ENCODE peak calls at places on chromosome 13, in six cellular contexts. One of them, this sample, is unnamed.

GRCh38 chr13:100349594-100349993 is 239.0 kb downstream of the GGACT start:
- DNase-seq in tibial artery: no peak
- DNase-seq in H7: no peak
- DNase-seq in fibroblast of pulmonary artery: no peak
- DNase-seq in lower leg skin: no peak
- DNase-seq in breast epithelium: no peak
- DNase-seq in this sample: no peak

GRCh38 chr13:33388254-33388998 is 102.9 kb upstream of the STARD13 start:
- DNase-seq in tibial artery: no peak
- DNase-seq in fibroblast of pulmonary artery: no peak
- DNase-seq in lower leg skin: no peak
- DNase-seq in breast epithelium: no peak
- DNase-seq in H7: no peak
- DNase-seq in this sample: no peak

GRCh38 chr13:43205421-43205820 is 182.0 kb downstream of the DNAJC15 start:
- DNase-seq in H7: no peak
- DNase-seq in fibroblast of pulmonary artery: no peak
- DNase-seq in lower leg skin: no peak
- DNase-seq in tibial artery: no peak
- DNase-seq in breast epithelium: no peak
- DNase-seq in this sample: no peak

GRCh38 chr13:48154671-48155070 is 59.8 kb upstream of the MED4 start:
- DNase-seq in breast epithelium: no peak
- DNase-seq in fibroblast of pulmonary artery: no peak
- DNase-seq in lower leg skin: no peak
- DNase-seq in tibial artery: no peak
- DNase-seq in H7: no peak
- DNase-seq in this sample: no peak

GRCh38 chr13:33937373-33938087 is 119.6 kb downstream of the RFC3 start:
- DNase-seq in tibial artery: no peak
- DNase-seq in breast epithelium: no peak
- DNase-seq in H7: peak
- DNase-seq in fibroblast of pulmonary artery: no peak
- DNase-seq in lower leg skin: no peak
- DNase-seq in this sample: no peak

GRCh38 chr13:97058417-97058816 is 64.1 kb upstream of the OXGR1 start:
- DNase-seq in tibial artery: no peak
- DNase-seq in breast epithelium: no peak
- DNase-seq in H7: no peak
- DNase-seq in fibroblast of pulmonary artery: no peak
- DNase-seq in lower leg skin: no peak
- DNase-seq in this sample: no peak

GRCh38 chr13:80841346-80841882 is 500.5 kb upstream of the SPRY2 start:
- DNase-seq in H7: no peak
- DNase-seq in tibial artery: no peak
- DNase-seq in breast epithelium: no peak
- DNase-seq in lower leg skin: no peak
- DNase-seq in fibroblast of pulmonary artery: no peak
- DNase-seq in this sample: no peak

GRCh38 chr13:58573742-58574141 is 942.2 kb downstream of the PCDH17 start:
- DNase-seq in H7: no peak
- DNase-seq in breast epithelium: no peak
- DNase-seq in tibial artery: no peak
- DNase-seq in fibroblast of pulmonary artery: no peak
- DNase-seq in lower leg skin: no peak
- DNase-seq in this sample: no peak

GRCh38 chr13:77215543-77215942 is 111.4 kb downstream of the MYCBP2 start:
- DNase-seq in tibial artery: no peak
- DNase-seq in lower leg skin: no peak
- DNase-seq in fibroblast of pulmonary artery: no peak
- DNase-seq in H7: no peak
- DNase-seq in breast epithelium: no peak
- DNase-seq in this sample: no peak

GRCh38 chr13:21696865-21697448 is 26.1 kb downstream of the FGF9 start:
- DNase-seq in breast epithelium: no peak
- DNase-seq in lower leg skin: no peak
- DNase-seq in tibial artery: no peak
- DNase-seq in fibroblast of pulmonary artery: no peak
- DNase-seq in H7: no peak
- DNase-seq in this sample: no peak

GRCh38 chr13:37869506-37869755 is 141 bp downstream of the TRPC4 start:
- DNase-seq in breast epithelium: no peak
- DNase-seq in H7: no peak
- DNase-seq in tibial artery: no peak
- DNase-seq in lower leg skin: no peak
- DNase-seq in fibroblast of pulmonary artery: peak
- DNase-seq in this sample: no peak

GRCh38 chr13:37870489-37870845 is 895 bp upstream of the TRPC4 start:
- DNase-seq in lower leg skin: no peak
- DNase-seq in fibroblast of pulmonary artery: no peak
- DNase-seq in H7: no peak
- DNase-seq in breast epithelium: no peak
- DNase-seq in tibial artery: no peak
- DNase-seq in this sample: no peak

GRCh38 chr13:37870895-37871550 is 1.5 kb upstream of the TRPC4 start:
- DNase-seq in breast epithelium: no peak
- DNase-seq in H7: peak
- DNase-seq in tibial artery: no peak
- DNase-seq in lower leg skin: no peak
- DNase-seq in fibroblast of pulmonary artery: peak
- DNase-seq in this sample: peak

GRCh38 chr13:37868691-37869505 is 674 bp downstream of the TRPC4 start:
- DNase-seq in H7: peak
- DNase-seq in fibroblast of pulmonary artery: peak
- DNase-seq in lower leg skin: no peak
- DNase-seq in breast epithelium: no peak
- DNase-seq in tibial artery: no peak
- DNase-seq in this sample: peak

GRCh38 chr13:37869756-37870488 is at the start of gene TRPC4:
- DNase-seq in H7: peak
- DNase-seq in breast epithelium: no peak
- DNase-seq in fibroblast of pulmonary artery: peak
- DNase-seq in lower leg skin: no peak
- DNase-seq in tibial artery: peak
- DNase-seq in this sample: peak
- H3K4me3 ChIP-seq in H7: peak
- H3K4me3 ChIP-seq in breast epithelium: peak
- H3K4me3 ChIP-seq in fibroblast of pulmonary artery: peak
- H3K4me3 ChIP-seq in lower leg skin: no peak
- H3K4me3 ChIP-seq in tibial artery: peak
- H3K4me3 ChIP-seq in this sample: peak

DNA sequence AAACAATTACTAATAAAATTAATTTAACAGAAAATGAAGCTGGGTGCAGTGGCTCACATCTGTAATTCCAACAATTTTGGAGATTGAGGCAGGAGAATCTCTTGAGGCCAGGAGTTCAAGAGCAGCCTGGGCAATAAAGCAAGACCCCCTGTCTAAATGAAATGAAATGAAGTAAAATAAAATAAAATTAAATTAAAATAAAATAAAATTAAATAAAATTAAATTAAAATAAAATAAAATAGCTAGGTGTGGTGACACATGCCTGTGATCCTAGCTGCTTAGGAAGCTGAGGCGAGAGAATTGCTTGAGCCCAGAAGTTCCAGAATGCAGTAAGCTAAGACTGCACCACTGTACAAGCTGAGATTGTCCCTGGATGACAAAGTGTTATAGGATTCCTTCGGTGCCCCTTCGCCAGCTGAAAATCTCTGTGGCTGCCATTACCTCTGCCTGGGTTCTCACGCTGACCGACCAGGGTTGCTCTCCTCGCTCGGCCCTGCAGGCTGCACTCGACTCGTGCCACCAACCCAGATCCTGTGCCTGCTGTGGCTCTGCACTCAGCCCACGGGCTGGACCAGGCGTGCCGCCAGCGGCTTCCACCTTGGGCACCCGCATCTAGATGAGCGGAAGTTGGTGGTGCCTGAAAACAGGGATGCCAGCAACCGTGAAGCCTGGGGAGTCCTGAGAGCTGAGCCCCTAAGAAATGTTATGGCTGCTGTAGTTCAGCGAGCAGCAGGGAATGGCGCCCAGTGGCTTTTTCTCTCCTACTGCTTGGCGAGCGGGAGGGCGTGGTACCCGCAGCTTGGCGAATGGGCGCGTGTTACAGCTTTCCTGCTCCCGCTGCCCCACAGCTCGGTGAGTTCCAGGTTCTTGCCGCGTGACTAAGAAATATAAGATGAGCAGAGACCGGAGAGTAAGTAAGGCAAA is 539.2 kb upstream of the PCDH9 start:
- DNase-seq in H7: no peak
- DNase-seq in breast epithelium: no peak
- DNase-seq in tibial artery: no peak
- DNase-seq in fibroblast of pulmonary artery: no peak
- DNase-seq in lower leg skin: no peak
- DNase-seq in this sample: no peak
- H3K4me3 ChIP-seq in H7: no peak
- H3K4me3 ChIP-seq in breast epithelium: no peak
- H3K4me3 ChIP-seq in tibial artery: no peak
- H3K4me3 ChIP-seq in fibroblast of pulmonary artery: no peak
- H3K4me3 ChIP-seq in lower leg skin: no peak
- H3K4me3 ChIP-seq in this sample: no peak

GRCh38 chr13:40970803-40971202 is 48.3 kb downstream of the ELF1 start:
- DNase-seq in lower leg skin: no peak
- DNase-seq in H7: no peak
- DNase-seq in fibroblast of pulmonary artery: no peak
- DNase-seq in breast epithelium: no peak
- DNase-seq in tibial artery: no peak
- DNase-seq in this sample: no peak

GRCh38 chr13:40969169-40969901 is 49.8 kb downstream of the ELF1 start:
- DNase-seq in H7: no peak
- DNase-seq in fibroblast of pulmonary artery: no peak
- DNase-seq in lower leg skin: no peak
- DNase-seq in breast epithelium: no peak
- DNase-seq in tibial artery: no peak
- DNase-seq in this sample: no peak

GRCh38 chr13:40968416-40969000 is 50.6 kb downstream of the ELF1 start:
- DNase-seq in H7: no peak
- DNase-seq in breast epithelium: no peak
- DNase-seq in lower leg skin: no peak
- DNase-seq in fibroblast of pulmonary artery: no peak
- DNase-seq in tibial artery: no peak
- DNase-seq in this sample: no peak

GRCh38 chr13:40973409-40973808 is 45.7 kb downstream of the ELF1 start:
- DNase-seq in tibial artery: no peak
- DNase-seq in breast epithelium: no peak
- DNase-seq in lower leg skin: no peak
- DNase-seq in H7: no peak
- DNase-seq in fibroblast of pulmonary artery: no peak
- DNase-seq in this sample: no peak

DNA sequence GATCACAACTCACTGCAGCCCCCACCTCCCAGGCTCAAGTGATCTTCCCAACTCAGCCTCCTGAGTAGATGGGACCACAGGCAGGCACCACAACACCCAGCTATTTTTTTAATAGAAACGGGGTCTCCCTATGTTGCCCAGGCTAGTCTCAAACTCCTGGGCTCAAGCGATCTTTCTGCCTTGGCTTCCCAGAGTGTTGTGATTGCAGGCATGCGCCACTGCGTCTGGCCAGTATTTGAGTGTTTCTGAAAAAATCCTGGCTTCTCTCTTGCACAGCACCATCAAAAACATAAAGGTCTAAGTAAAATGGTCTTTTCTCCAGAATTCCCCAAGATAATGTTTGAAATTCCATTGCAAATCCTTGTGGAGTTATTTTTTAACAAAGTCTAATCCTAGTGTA is 47.8 kb downstream of the ELF1 start:
- DNase-seq in fibroblast of pulmonary artery: no peak
- DNase-seq in tibial artery: no peak
- DNase-seq in lower leg skin: no peak
- DNase-seq in breast epithelium: no peak
- DNase-seq in H7: no peak
- DNase-seq in this sample: no peak
- H3K4me3 ChIP-seq in fibroblast of pulmonary artery: no peak
- H3K4me3 ChIP-seq in tibial artery: no peak
- H3K4me3 ChIP-seq in lower leg skin: no peak
- H3K4me3 ChIP-seq in breast epithelium: no peak
- H3K4me3 ChIP-seq in H7: no peak
- H3K4me3 ChIP-seq in this sample: no peak

DNA sequence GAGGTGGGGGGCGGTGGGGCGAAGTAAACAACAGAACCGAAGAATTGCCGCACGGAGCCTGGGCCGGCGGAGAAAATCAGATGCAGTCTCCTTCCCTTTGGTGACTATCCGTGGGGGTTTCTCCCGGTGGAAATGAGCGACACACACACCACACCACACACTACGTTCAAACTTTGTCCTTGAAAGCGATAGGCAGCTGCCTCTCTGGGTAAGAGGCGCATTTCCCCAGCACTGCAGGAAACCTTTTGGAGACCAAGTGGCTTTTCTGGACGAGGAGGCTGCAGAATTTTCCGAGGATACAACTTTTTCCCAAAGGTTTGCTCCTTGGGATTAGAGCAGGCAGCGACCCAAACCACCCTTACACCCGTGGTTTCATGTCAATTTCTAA is 38.1 kb upstream of the FLT1 start:
- DNase-seq in H7: no peak
- DNase-seq in tibial artery: no peak
- DNase-seq in lower leg skin: no peak
- DNase-seq in breast epithelium: no peak
- DNase-seq in fibroblast of pulmonary artery: no peak
- DNase-seq in this sample: no peak
- H3K4me3 ChIP-seq in H7: peak
- H3K4me3 ChIP-seq in tibial artery: peak
- H3K4me3 ChIP-seq in lower leg skin: no peak
- H3K4me3 ChIP-seq in breast epithelium: peak
- H3K4me3 ChIP-seq in fibroblast of pulmonary artery: peak
- H3K4me3 ChIP-seq in this sample: peak

GRCh38 chr13:87671031-87671823 is at the start of gene SLITRK5:
- DNase-seq in breast epithelium: no peak
- DNase-seq in lower leg skin: peak
- DNase-seq in H7: peak
- DNase-seq in tibial artery: peak
- DNase-seq in fibroblast of pulmonary artery: peak
- DNase-seq in this sample: peak

GRCh38 chr13:87674143-87674772 is 3.1 kb downstream of the SLITRK5 start:
- DNase-seq in H7: peak
- DNase-seq in tibial artery: no peak
- DNase-seq in fibroblast of pulmonary artery: no peak
- DNase-seq in lower leg skin: no peak
- DNase-seq in breast epithelium: no peak
- DNase-seq in this sample: no peak

GRCh38 chr13:87669379-87669978 is 1.7 kb upstream of the SLITRK5 start:
- DNase-seq in breast epithelium: no peak
- DNase-seq in tibial artery: no peak
- DNase-seq in lower leg skin: no peak
- DNase-seq in fibroblast of pulmonary artery: peak
- DNase-seq in H7: peak
- DNase-seq in this sample: no peak

GRCh38 chr13:87675851-87676250 is 4.7 kb downstream of the SLITRK5 start:
- DNase-seq in breast epithelium: no peak
- DNase-seq in lower leg skin: no peak
- DNase-seq in H7: no peak
- DNase-seq in tibial artery: no peak
- DNase-seq in fibroblast of pulmonary artery: no peak
- DNase-seq in this sample: no peak

GRCh38 chr13:87671824-87672603 is 843 bp downstream of the SLITRK5 start:
- DNase-seq in lower leg skin: peak
- DNase-seq in breast epithelium: no peak
- DNase-seq in H7: peak
- DNase-seq in fibroblast of pulmonary artery: no peak
- DNase-seq in tibial artery: no peak
- DNase-seq in this sample: no peak
- H3K4me3 ChIP-seq in lower leg skin: peak
- H3K4me3 ChIP-seq in breast epithelium: peak
- H3K4me3 ChIP-seq in H7: peak
- H3K4me3 ChIP-seq in fibroblast of pulmonary artery: peak
- H3K4me3 ChIP-seq in tibial artery: peak
- H3K4me3 ChIP-seq in this sample: peak

GRCh38 chr13:30581582-30581981 is 36.1 kb upstream of the USPL1 start:
- DNase-seq in fibroblast of pulmonary artery: peak
- DNase-seq in H7: peak
- DNase-seq in tibial artery: no peak
- DNase-seq in breast epithelium: no peak
- DNase-seq in lower leg skin: no peak
- DNase-seq in this sample: no peak
- H3K4me3 ChIP-seq in fibroblast of pulmonary artery: no peak
- H3K4me3 ChIP-seq in H7: no peak
- H3K4me3 ChIP-seq in tibial artery: no peak
- H3K4me3 ChIP-seq in breast epithelium: no peak
- H3K4me3 ChIP-seq in lower leg skin: no peak
- H3K4me3 ChIP-seq in this sample: no peak